ENCODE peak calls at places on chromosomes 6 and 20, in eight cellular contexts. One of them, this sample, is unnamed.

GRCh38 chr6:2738373-2738979 is 12.2 kb downstream of the MYLK4 start:
- DNase-seq in fibroblast of the aortic adventitia: peak; percentile 77
- DNase-seq in activated effector memory CD4-positive, alpha-beta T cell treated with anti-CD3 and anti-CD28 coated beads, Interleukin-2, amount 50 U/mL, for 16 hours: peak; percentile 74
- DNase-seq in hippocampal formation: peak; percentile 56
- DNase-seq in omental fat pad: no peak
- DNase-seq in hypothalamus: peak; percentile 61
- DNase-seq in gastrocnemius medialis: no peak
- DNase-seq in cardiac muscle cell: peak; percentile 70
- DNase-seq in this sample: peak; percentile 24

GRCh38 chr6:55983861-55984260 is 108.5 kb upstream of the BMP5 start:
- DNase-seq in fibroblast of the aortic adventitia: no peak
- DNase-seq in activated effector memory CD4-positive, alpha-beta T cell treated with anti-CD3 and anti-CD28 coated beads, Interleukin-2, amount 50 U/mL, for 16 hours: no peak
- DNase-seq in hippocampal formation: no peak
- DNase-seq in omental fat pad: no peak
- DNase-seq in hypothalamus: no peak
- DNase-seq in gastrocnemius medialis: no peak
- DNase-seq in cardiac muscle cell: no peak
- DNase-seq in this sample: no peak

GRCh38 chr6:138104618-138105213 is 2.5 kb downstream of the PERP start:
- DNase-seq in fibroblast of the aortic adventitia: no peak
- DNase-seq in activated effector memory CD4-positive, alpha-beta T cell treated with anti-CD3 and anti-CD28 coated beads, Interleukin-2, amount 50 U/mL, for 16 hours: no peak
- DNase-seq in hippocampal formation: no peak
- DNase-seq in omental fat pad: no peak
- DNase-seq in hypothalamus: no peak
- DNase-seq in gastrocnemius medialis: no peak
- DNase-seq in cardiac muscle cell: no peak
- DNase-seq in this sample: no peak

GRCh38 chr6:132369526-132369925 is 31.7 kb downstream of the MOXD1 start:
- DNase-seq in fibroblast of the aortic adventitia: peak; percentile 84
- DNase-seq in activated effector memory CD4-positive, alpha-beta T cell treated with anti-CD3 and anti-CD28 coated beads, Interleukin-2, amount 50 U/mL, for 16 hours: no peak
- DNase-seq in hippocampal formation: peak; percentile 8
- DNase-seq in omental fat pad: no peak
- DNase-seq in hypothalamus: no peak
- DNase-seq in gastrocnemius medialis: no peak
- DNase-seq in cardiac muscle cell: no peak
- DNase-seq in this sample: no peak

GRCh38 chr6:31474871-31475286 is 23.1 kb upstream of the MICB start:
- DNase-seq in fibroblast of the aortic adventitia: no peak
- DNase-seq in activated effector memory CD4-positive, alpha-beta T cell treated with anti-CD3 and anti-CD28 coated beads, Interleukin-2, amount 50 U/mL, for 16 hours: peak; percentile 70
- DNase-seq in hippocampal formation: no peak
- DNase-seq in omental fat pad: no peak
- DNase-seq in hypothalamus: no peak
- DNase-seq in gastrocnemius medialis: no peak
- DNase-seq in cardiac muscle cell: no peak
- DNase-seq in this sample: no peak

GRCh38 chr20:51093240-51093763 is 70.4 kb upstream of the KCNG1 start:
- DNase-seq in fibroblast of the aortic adventitia: no peak
- DNase-seq in activated effector memory CD4-positive, alpha-beta T cell treated with anti-CD3 and anti-CD28 coated beads, Interleukin-2, amount 50 U/mL, for 16 hours: no peak
- DNase-seq in hippocampal formation: no peak
- DNase-seq in omental fat pad: no peak
- DNase-seq in hypothalamus: no peak
- DNase-seq in gastrocnemius medialis: no peak
- DNase-seq in cardiac muscle cell: no peak
- DNase-seq in this sample: no peak

GRCh38 chr6:164455835-164456234 is 853.6 kb downstream of the C6orf118 start:
- DNase-seq in fibroblast of the aortic adventitia: no peak
- DNase-seq in activated effector memory CD4-positive, alpha-beta T cell treated with anti-CD3 and anti-CD28 coated beads, Interleukin-2, amount 50 U/mL, for 16 hours: no peak
- DNase-seq in hippocampal formation: no peak
- DNase-seq in omental fat pad: no peak
- DNase-seq in hypothalamus: no peak
- DNase-seq in gastrocnemius medialis: no peak
- DNase-seq in cardiac muscle cell: no peak
- DNase-seq in this sample: no peak

GRCh38 chr6:170235726-170236125 is 55.2 kb downstream of the DLL1 start:
- DNase-seq in fibroblast of the aortic adventitia: no peak
- DNase-seq in activated effector memory CD4-positive, alpha-beta T cell treated with anti-CD3 and anti-CD28 coated beads, Interleukin-2, amount 50 U/mL, for 16 hours: no peak
- DNase-seq in hippocampal formation: no peak
- DNase-seq in omental fat pad: no peak
- DNase-seq in hypothalamus: no peak
- DNase-seq in gastrocnemius medialis: no peak
- DNase-seq in cardiac muscle cell: no peak
- DNase-seq in this sample: no peak

GRCh38 chr6:136225496-136225895 is 24.6 kb downstream of the MTFR2 start:
- DNase-seq in fibroblast of the aortic adventitia: no peak
- DNase-seq in activated effector memory CD4-positive, alpha-beta T cell treated with anti-CD3 and anti-CD28 coated beads, Interleukin-2, amount 50 U/mL, for 16 hours: no peak
- DNase-seq in hippocampal formation: no peak
- DNase-seq in omental fat pad: no peak
- DNase-seq in hypothalamus: no peak
- DNase-seq in gastrocnemius medialis: no peak
- DNase-seq in cardiac muscle cell: no peak
- DNase-seq in this sample: no peak

GRCh38 chr20:34891166-34892062 is 15.0 kb downstream of the ACSS2 start:
- DNase-seq in fibroblast of the aortic adventitia: peak; percentile 83
- DNase-seq in activated effector memory CD4-positive, alpha-beta T cell treated with anti-CD3 and anti-CD28 coated beads, Interleukin-2, amount 50 U/mL, for 16 hours: no peak
- DNase-seq in hippocampal formation: no peak
- DNase-seq in omental fat pad: no peak
- DNase-seq in hypothalamus: no peak
- DNase-seq in gastrocnemius medialis: no peak
- DNase-seq in cardiac muscle cell: no peak
- DNase-seq in this sample: no peak

GRCh38 chr6:19311786-19312185 is 525.4 kb upstream of the ID4 start:
- DNase-seq in fibroblast of the aortic adventitia: no peak
- DNase-seq in activated effector memory CD4-positive, alpha-beta T cell treated with anti-CD3 and anti-CD28 coated beads, Interleukin-2, amount 50 U/mL, for 16 hours: no peak
- DNase-seq in hippocampal formation: no peak
- DNase-seq in omental fat pad: no peak
- DNase-seq in hypothalamus: no peak
- DNase-seq in gastrocnemius medialis: no peak
- DNase-seq in cardiac muscle cell: no peak
- DNase-seq in this sample: no peak

GRCh38 chr6:158543606-158544185 is 16.2 kb upstream of the TMEM181 start:
- DNase-seq in fibroblast of the aortic adventitia: no peak
- DNase-seq in activated effector memory CD4-positive, alpha-beta T cell treated with anti-CD3 and anti-CD28 coated beads, Interleukin-2, amount 50 U/mL, for 16 hours: no peak
- DNase-seq in hippocampal formation: no peak
- DNase-seq in omental fat pad: no peak
- DNase-seq in hypothalamus: no peak
- DNase-seq in gastrocnemius medialis: no peak
- DNase-seq in cardiac muscle cell: no peak
- DNase-seq in this sample: no peak

GRCh38 chr6:87944541-87944954 is 103.1 kb upstream of the SPACA1 start:
- DNase-seq in fibroblast of the aortic adventitia: peak; percentile 66
- DNase-seq in activated effector memory CD4-positive, alpha-beta T cell treated with anti-CD3 and anti-CD28 coated beads, Interleukin-2, amount 50 U/mL, for 16 hours: no peak
- DNase-seq in hippocampal formation: peak; percentile 4
- DNase-seq in omental fat pad: no peak
- DNase-seq in hypothalamus: no peak
- DNase-seq in gastrocnemius medialis: peak; percentile 68
- DNase-seq in cardiac muscle cell: peak; percentile 69
- DNase-seq in this sample: no peak

This sample was measured in NCI-H774.